ENCODE peak calls at places on chromosomes 3 and 15, in six cellular contexts. S, H, B, E, C and Q are unnamed samples.
A peak's percentile ranks its signal among the peaks of the same experiment; 100 is the strongest.

GRCh38 chr15:85142324-85142723 is 160.7 kb downstream of the PDE8A start:
- DNase-seq in B (no peak), E (no peak), C (no peak), S (no peak), H (no peak), Q (no peak)

GRCh38 chr15:27707216-27707710 is 391.9 kb downstream of the OCA2 start:
- DNase-seq in H (no peak), B (no peak), C (peak; percentile 30), E (no peak), S (no peak), Q (no peak)

GRCh38 chr3:195246608-195247007 is 24.4 kb downstream of the XXYLT1 start:
- DNase-seq in S (no peak), E (no peak), H (no peak), C (no peak), B (peak; percentile 31), Q (no peak)

GRCh38 chr3:138465927-138466326 is 31.5 kb downstream of the ESYT3 start:
- DNase-seq in B (no peak), C (no peak), S (no peak), E (no peak), H (no peak), Q (no peak)

GRCh38 chr3:133831966-133832801 is 26.6 kb downstream of the SRPRB start:
- DNase-seq in C (no peak), B (no peak), S (no peak), E (no peak), H (no peak), Q (no peak)

GRCh38 chr3:45528429-45528828 is 66.1 kb upstream of the LIMD1 start:
- DNase-seq in E (no peak), B (no peak), C (no peak), H (no peak), S (no peak), Q (no peak)

GRCh38 chr15:31304074-31304648 is 22.5 kb upstream of the KLF13 start:
- DNase-seq in H (no peak), E (no peak), C (no peak), B (peak; percentile 94), S (peak; percentile 72), Q (peak; percentile 64)

GRCh38 chr15:40088929-40089755 is 19.5 kb downstream of the BMF start:
- DNase-seq in S (peak; percentile 55), C (no peak), E (no peak), B (no peak), H (no peak), Q (no peak)

GRCh38 chr15:94360251-94360671 is 128.9 kb downstream of the MCTP2 start:
- DNase-seq in C (no peak), B (no peak), H (no peak), S (no peak), E (no peak), Q (no peak)

GRCh38 chr3:188204516-188204915 is 50.6 kb downstream of the LPP start:
- DNase-seq in B (no peak), C (no peak), E (no peak), H (no peak), S (no peak), Q (no peak)
- TF ChIP-seq CTCF in B (no peak), C (no peak), E (no peak), H (no peak), S (no peak), Q (no peak)

GRCh38 chr15:100081454-100081853 is 260.3 kb downstream of the ADAMTS17 start:
- DNase-seq in C (no peak), E (no peak), B (no peak), S (no peak), H (no peak), Q (no peak)
- H3K4me3 ChIP-seq in C (no peak overlapping the region), E (no peak overlapping the region), B (no peak overlapping the region), S (no peak overlapping the region), H (no peak overlapping the region), Q (no peak overlapping the region)

GRCh38 chr15:25849431-25849921 is 13.7 kb downstream of the ATP10A start:
- DNase-seq in H (no peak), E (no peak), B (no peak), C (peak; percentile 43), S (no peak), Q (no peak)
- H3K4me1 ChIP-seq in H (peaks cover 71% of the 10 kb centered on the region), E (no peaks in the 10 kb centered on the region), B (no peaks in the 10 kb centered on the region), C (peaks cover 12% of the 10 kb centered on the region), S (peaks cover 36% of the 10 kb centered on the region), Q (peaks cover 68% of the 10 kb centered on the region)

DNA sequence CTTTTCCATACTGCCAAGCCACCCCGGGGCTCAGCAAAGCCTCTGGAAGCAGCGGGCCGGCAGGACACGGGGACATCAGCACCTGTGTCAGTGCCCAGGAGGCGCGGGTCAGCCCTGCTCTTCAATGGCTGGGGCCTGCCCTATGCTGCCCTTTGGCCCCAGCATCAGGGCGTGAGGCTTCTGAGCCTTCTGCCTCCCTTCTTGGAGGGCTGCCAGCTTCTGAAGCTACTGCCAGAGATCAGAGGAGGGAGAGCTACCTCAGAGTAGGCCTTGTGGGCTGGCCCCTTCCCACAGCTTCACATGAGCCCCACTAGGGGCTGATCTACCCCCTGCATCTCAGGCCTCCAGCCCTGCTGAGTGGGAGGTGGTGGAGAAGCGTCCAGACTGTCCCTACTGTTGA is 13.0 kb upstream of the TMEM115 start:
- DNase-seq in B (no peak), E (no peak), H (no peak), S (no peak), C (peak; percentile 72), Q (no peak)
- TF ChIP-seq CTCF in B (no peak), E (no peak), H (no peak), S (no peak), C (no peak), Q (no peak)